ENCODE peak calls at places on chromosomes 16 and 17, in four cellular contexts. P is effector memory CD4-positive, alpha-beta T cell; K is lung; M is sigmoid colon. O is an unnamed sample. For H3K36me3 and H3K4me1, the result is how much of the 10 kb centered on the place peaks cover.

GRCh38 chr16:53083123-53083522 is 28.3 kb downstream of the CHD9 start:
- DNase-seq in K (no peak), M (no peak), P (no peak), O (no peak)

GRCh38 chr17:39938140-39938869 is 10.8 kb downstream of the LRRC3C start:
- DNase-seq in K (no peak), P (no peak), M (no peak), O (no peak)

GRCh38 chr16:1007284-1007850 is 25.8 kb downstream of the SOX8 start:
- DNase-seq in K (no peak), P (no peak), M (no peak), O (no peak)

GRCh38 chr16:8887952-8888560 is 5.9 kb downstream of the LITAFD start:
- DNase-seq in M (peak), K (no peak), P (no peak), O (no peak)

GRCh38 chr17:77821114-77821513 is 137.4 kb upstream of the TNRC6C start:
- DNase-seq in P (no peak), K (no peak), M (no peak), O (no peak)

GRCh38 chr17:48593126-48593829 is at the start of gene HOXB5:
- DNase-seq in M (no peak), K (no peak), P (no peak), O (no peak)

GRCh38 chr17:19644493-19645210 is 3.9 kb upstream of the ALDH3A2 start:
- DNase-seq in P (no peak), M (no peak), K (no peak), O (no peak)

GRCh38 chr16:27444015-27444414 is 42.0 kb downstream of the IL21R start:
- DNase-seq in M (no peak), K (no peak), P (no peak), O (no peak)

GRCh38 chr17:6306820-6307219 is 128.1 kb downstream of the AIPL1 start:
- DNase-seq in M (no peak), K (no peak), P (no peak), O (no peak)

GRCh38 chr16:70490261-70490660 is 33.1 kb downstream of the COG4 start:
- DNase-seq in P (no peak), K (no peak), M (no peak), O (no peak)

GRCh38 chr16:53159781-53160436 is 105.1 kb downstream of the CHD9 start:
- DNase-seq in K (no peak), P (no peak), M (no peak), O (no peak)

GRCh38 chr16:518858-519257 is 8.7 kb upstream of the CAPN15 start:
- DNase-seq in K (no peak), P (no peak), M (no peak), O (no peak)

GRCh38 chr16:81329947-81330346 is 15.2 kb downstream of the GAN start:
- DNase-seq in M (no peak), K (no peak), P (no peak), O (no peak)

GRCh38 chr16:83231771-83232170 is 576.0 kb upstream of the HSBP1 start:
- DNase-seq in P (no peak), M (no peak), K (no peak), O (no peak)

GRCh38 chr17:19978206-19978802 is 676 bp upstream of the AKAP10 start:
- DNase-seq in M (no peak), P (no peak), K (no peak), O (no peak)

GRCh38 chr16:81803332-81803731 is 24.2 kb downstream of the PLCG2 start:
- DNase-seq in P (no peak), K (no peak), M (no peak), O (no peak)

GRCh38 chr17:19343671-19344151 is 18.8 kb downstream of the B9D1 start:
- DNase-seq in M (peak), P (no peak), K (no peak), O (no peak)

GRCh38 chr17:72270530-72270929 is 149.7 kb downstream of the SOX9 start:
- DNase-seq in M (no peak), K (peak), P (no peak), O (no peak)

GRCh38 chr16:64251742-64252141 is 870.1 kb downstream of the CDH11 start:
- DNase-seq in K (no peak), P (no peak), M (no peak), O (no peak)

GRCh38 chr17:80877829-80878303 is 113.8 kb upstream of the CHMP6 start:
- DNase-seq in P (no peak), M (no peak), K (no peak), O (no peak)

GRCh38 chr17:71760062-71760720 is 360.6 kb upstream of the SOX9 start:
- DNase-seq in K (no peak), P (no peak), M (no peak), O (peak)

GRCh38 chr16:2533912-2534311 is 2.7 kb upstream of the CEMP1 start:
- DNase-seq in M (no peak), P (no peak), K (no peak), O (no peak)

GRCh38 chr17:81388091-81388611 is 7.1 kb upstream of the BAHCC1 start:
- DNase-seq in K (no peak), P (no peak), M (no peak), O (no peak)

GRCh38 chr16:30049871-30050270 is 15.7 kb upstream of the ALDOA start:
- DNase-seq in M (no peak), K (no peak), P (no peak), O (no peak)

GRCh38 chr17:82912571-82913089 is 72.8 kb upstream of the ZNF750 start:
- DNase-seq in K (no peak), M (no peak), P (no peak), O (peak)

GRCh38 chr17:82910770-82911169 is 70.9 kb upstream of the ZNF750 start:
- DNase-seq in P (no peak), K (no peak), M (no peak), O (no peak)

GRCh38 chr17:82913304-82914043 is 73.7 kb upstream of the ZNF750 start:
- DNase-seq in K (no peak), M (no peak), P (no peak), O (no peak)

GRCh38 chr17:82910041-82910481 is 70.2 kb upstream of the ZNF750 start:
- DNase-seq in P (no peak), M (no peak), K (no peak), O (no peak)

DNA sequence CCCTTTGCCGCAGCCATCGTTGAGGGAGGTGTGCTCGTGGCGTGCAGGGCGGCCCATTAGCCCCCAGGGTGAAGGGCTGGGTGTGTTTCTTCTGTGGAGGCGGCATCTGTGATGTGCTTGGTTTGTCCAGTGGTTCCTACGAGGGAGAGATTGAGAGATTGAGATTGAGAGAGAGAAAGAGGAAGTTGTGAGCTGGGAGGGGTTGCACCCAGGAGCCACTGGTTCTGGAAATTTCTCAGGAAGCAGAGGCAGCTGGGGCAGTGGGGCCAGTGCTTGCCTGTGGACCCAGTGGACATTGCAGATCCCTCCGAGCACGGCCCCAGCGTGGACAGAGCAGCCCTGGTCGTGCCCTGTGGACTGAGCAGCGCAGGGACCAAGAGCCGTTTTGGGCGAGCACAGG is 72.0 kb upstream of the ZNF750 start:
- DNase-seq in K (no peak), M (no peak), P (no peak), O (no peak)
- H3K36me3 ChIP-seq in K (under half), M (under half), P (under half), O (under half)

GRCh38 chr16:66199189-66199588 is 167.3 kb upstream of the CDH5 start:
- DNase-seq in P (no peak), M (no peak), K (peak), O (no peak)

GRCh38 chr16:66197668-66198278 is 168.7 kb upstream of the CDH5 start:
- DNase-seq in P (no peak), K (peak), M (no peak), O (no peak)

GRCh38 chr16:66198641-66199040 is 167.8 kb upstream of the CDH5 start:
- DNase-seq in K (no peak), M (no peak), P (no peak), O (no peak)

GRCh38 chr16:66194866-66195265 is 171.6 kb upstream of the CDH5 start:
- DNase-seq in M (no peak), K (no peak), P (no peak), O (no peak)

GRCh38 chr16:66196770-66197169 is 169.7 kb upstream of the CDH5 start:
- DNase-seq in M (no peak), P (no peak), K (peak), O (no peak)
- H3K4me1 ChIP-seq in M (under half), P (under half), K (under half), O (under half)

GRCh38 chr17:2369039-2369438 is 31.7 kb downstream of the SGSM2 start:
- DNase-seq in P (no peak), M (no peak), K (no peak), O (no peak)

GRCh38 chr17:2368383-2368782 is 31.1 kb downstream of the SGSM2 start:
- DNase-seq in P (no peak), M (no peak), K (no peak), O (peak)

GRCh38 chr17:2369551-2370210 is 31.2 kb downstream of the MNT start:
- DNase-seq in M (no peak), P (no peak), K (no peak), O (peak)

GRCh38 chr17:2371183-2372130 is 29.4 kb downstream of the MNT start:
- DNase-seq in P (no peak), K (no peak), M (no peak), O (no peak)

GRCh38 chr17:2370211-2370589 is 30.7 kb downstream of the MNT start:
- DNase-seq in P (no peak), K (no peak), M (no peak), O (no peak)
- H3K36me3 ChIP-seq in P (under half), K (under half), M (under half), O (under half)

GRCh38 chr17:79796570-79797491 is at the start of gene CBX8:
- DNase-seq in M (peak), K (peak), P (peak), O (peak)

GRCh38 chr17:79797492-79798295 is 817 bp upstream of the CBX8 start:
- DNase-seq in K (no peak), M (no peak), P (no peak), O (peak)

GRCh38 chr17:79799538-79800324 is 2.9 kb upstream of the CBX8 start:
- DNase-seq in K (no peak), P (no peak), M (no peak), O (peak)

GRCh38 chr17:79799174-79799537 is 2.3 kb upstream of the CBX8 start:
- DNase-seq in M (no peak), P (no peak), K (no peak), O (no peak)

GRCh38 chr17:79798296-79799173 is 1.7 kb upstream of the CBX8 start:
- DNase-seq in P (no peak), K (no peak), M (no peak), O (peak)
- H3K4me1 ChIP-seq in P (under half), K (under half), M (half or more), O (under half)

DNA sequence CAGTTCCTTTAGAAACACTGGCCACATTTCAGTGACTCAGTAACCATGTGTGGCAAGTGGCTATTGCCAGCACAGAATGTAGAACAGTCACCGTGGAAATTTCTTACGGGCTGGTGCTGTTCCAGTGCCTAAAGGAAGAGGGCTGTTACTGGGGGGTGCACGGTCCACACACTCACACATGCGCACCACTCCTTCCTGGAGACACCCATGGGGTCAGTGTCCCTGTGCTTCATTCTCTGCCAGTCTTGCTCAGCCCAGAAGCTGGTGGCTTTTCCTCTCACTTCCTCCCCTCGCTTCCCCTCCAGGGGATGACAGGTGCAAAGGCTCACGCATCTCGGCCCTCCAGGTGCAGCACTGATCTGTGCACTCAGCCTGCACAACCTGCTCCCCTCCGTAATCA is 115.6 kb downstream of the CCDC182 start:
- DNase-seq in K (no peak), P (no peak), M (no peak), O (no peak)
- H3K36me3 ChIP-seq in K (under half), P (under half), M (under half), O (under half)

DNA sequence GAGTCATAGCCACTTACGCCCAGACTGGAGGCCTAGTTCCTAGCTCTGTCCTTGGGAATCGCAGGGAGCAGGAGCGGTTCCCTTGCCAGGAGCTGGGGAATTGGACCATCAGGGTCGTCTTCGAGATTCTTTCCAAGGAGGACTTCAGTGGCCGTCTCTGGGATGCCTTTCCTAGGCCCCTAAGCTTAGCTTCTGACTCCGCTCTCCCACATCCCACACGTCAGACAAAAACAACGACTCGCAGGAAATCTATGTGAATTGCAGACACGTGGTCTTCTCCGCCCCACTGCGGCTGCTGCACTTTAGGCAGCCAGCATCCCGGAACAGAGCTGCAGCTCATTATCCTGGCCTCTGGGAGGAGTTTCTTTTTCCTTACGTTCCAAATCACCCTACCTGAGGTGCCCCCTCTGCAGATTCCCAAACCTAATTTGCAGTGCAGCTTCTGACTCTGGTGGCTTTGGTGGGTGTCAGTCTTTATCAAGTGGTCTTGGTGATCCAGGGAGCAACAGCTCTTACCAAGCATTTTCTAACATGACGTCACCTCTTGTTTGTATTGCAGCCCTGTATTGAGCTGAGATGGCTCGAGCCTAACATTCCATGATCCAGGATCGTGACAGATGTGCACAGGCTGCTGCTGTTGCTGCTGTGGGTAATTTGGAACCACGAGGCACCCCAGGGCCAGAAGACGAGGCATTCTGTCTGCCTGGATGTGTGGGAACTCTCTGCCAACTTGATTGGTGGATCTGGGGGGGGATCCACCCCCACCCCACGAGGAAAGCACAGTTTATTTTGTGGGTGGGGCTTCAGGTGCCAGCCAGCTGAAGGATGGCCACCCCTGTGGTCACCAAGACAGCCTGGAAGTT is 1.1 kb downstream of the KATNB1 start:
- DNase-seq in K (no peak), M (peak), P (no peak), O (peak)
- H3K4me1 ChIP-seq in K (under half), M (under half), P (under half), O (under half)

GRCh38 chr16:86702824-86703588 is 124.7 kb downstream of the FOXL1 start:
- DNase-seq in P (no peak), K (no peak), M (peak), O (no peak)
- H3K36me3 ChIP-seq in P (under half), K (under half), M (under half), O (under half)

GRCh38 chr16:57480754-57481230 is 5.5 kb downstream of the DOK4 start:
- DNase-seq in K (no peak), M (no peak), P (no peak), O (peak)
- H3K4me1 ChIP-seq in K (under half), M (under half), P (under half), O (under half)

DNA sequence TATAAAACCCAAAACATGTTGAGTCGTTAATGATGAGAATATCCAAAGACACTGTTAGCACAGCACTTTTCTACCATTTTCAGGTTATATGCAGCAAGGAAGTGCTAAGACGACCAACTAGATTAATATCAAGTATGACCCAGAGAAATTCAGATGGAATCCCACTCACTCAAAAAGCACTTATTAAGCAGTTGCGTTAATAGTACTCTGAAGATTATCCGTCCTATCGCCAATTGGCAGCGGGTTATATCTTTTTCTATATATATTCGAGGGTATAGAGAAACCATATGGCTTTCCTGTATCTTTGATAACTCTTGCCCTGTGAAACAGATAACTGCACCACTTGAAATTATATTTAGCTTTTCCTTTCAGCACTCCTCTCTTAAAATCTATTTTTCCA is 1.1 kb downstream of the CRLF3 start:
- DNase-seq in K (no peak), P (no peak), M (no peak), O (no peak)
- H3K36me3 ChIP-seq in K (under half), P (under half), M (under half), O (under half)

GRCh38 chr16:10387378-10387681 is 1.5 kb downstream of the ATF7IP2 start:
- DNase-seq in P (no peak), K (no peak), M (no peak), O (no peak)

GRCh38 chr16:10383626-10384025 is 2.2 kb upstream of the ATF7IP2 start:
- DNase-seq in M (no peak), K (no peak), P (no peak), O (no peak)

GRCh38 chr16:10385725-10386516 is at the start of gene ATF7IP2:
- DNase-seq in M (peak), P (peak), K (peak), O (peak)

GRCh38 chr16:10388987-10389386 is 3.1 kb downstream of the ATF7IP2 start:
- DNase-seq in M (no peak), K (no peak), P (no peak), O (no peak)

DNA sequence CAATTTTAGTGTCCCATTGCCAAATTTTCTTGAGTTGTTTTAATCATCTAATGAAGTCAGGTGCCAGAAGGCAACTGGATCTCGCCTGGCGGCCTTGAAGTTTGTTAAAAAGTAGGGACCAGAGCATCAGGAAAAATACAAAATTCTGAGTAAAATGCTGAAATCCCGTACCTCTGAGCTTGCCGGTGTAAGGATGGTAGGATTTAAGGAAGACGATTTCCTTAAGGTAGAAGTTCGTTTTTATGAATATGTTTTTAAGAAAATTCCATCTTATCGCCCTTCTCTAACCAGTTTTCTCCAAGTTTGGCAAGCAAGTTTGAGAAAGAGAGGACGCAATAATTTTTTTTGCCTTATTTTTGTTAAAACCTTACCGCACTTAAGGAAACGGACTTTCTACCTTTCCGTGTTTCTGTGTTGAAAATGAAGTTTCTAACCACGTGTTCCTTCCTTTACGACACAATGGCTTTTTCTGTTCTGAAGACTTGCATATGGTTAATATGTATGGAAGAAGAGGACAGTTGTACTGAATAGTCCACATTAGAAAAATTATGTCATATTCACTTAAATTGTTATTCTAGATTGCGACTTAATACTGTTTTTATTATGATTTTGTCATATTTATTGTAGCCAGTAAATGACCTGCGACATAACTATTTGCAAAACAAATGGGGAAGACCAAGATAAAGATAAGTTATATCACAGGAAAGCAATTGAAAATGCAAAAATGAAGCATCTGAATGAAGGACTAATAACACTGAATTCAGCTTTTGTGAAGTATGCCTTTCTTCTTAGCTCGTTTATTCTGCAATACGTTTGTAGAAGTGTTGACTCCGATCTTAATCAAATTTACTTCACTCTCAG is 886 bp downstream of the ATF7IP2 start:
- DNase-seq in K (no peak), P (no peak), M (no peak), O (no peak)
- H3K4me1 ChIP-seq in K (under half), P (under half), M (under half), O (under half)

O was measured in mucosa of descending colon.